ENCODE peak calls at places on chromosomes 13 and 19, in six cellular contexts. O, F, K, V, D and T are unnamed samples.

GRCh38 chr19:43759515-43759914 is 4.8 kb upstream of the SMG9 start:
- DNase-seq in O (no peak), F (peak), K (no peak), V (no peak), D (no peak), T (no peak)

GRCh38 chr19:4906963-4907362 is 2.3 kb upstream of the UHRF1 start:
- DNase-seq in O (no peak), F (no peak), K (no peak), V (no peak), D (no peak), T (no peak)

GRCh38 chr19:44692379-44692721 is 6.6 kb upstream of the CEACAM16 start:
- DNase-seq in O (no peak), F (no peak), K (no peak), V (no peak), D (no peak), T (no peak)

GRCh38 chr13:99199541-99200432 is 867 bp upstream of the UBAC2 start:
- DNase-seq in O (no peak), F (peak), K (no peak), V (no peak), D (no peak), T (no peak)

GRCh38 chr13:36090592-36090991 is 40.6 kb downstream of the DCLK1 start:
- DNase-seq in O (no peak), F (no peak), K (no peak), V (no peak), D (no peak), T (no peak)

GRCh38 chr19:10404888-10405808 is 1.8 kb upstream of the CDC37 start:
- DNase-seq in O (peak), F (no peak), K (no peak), V (no peak), D (no peak), T (no peak)

GRCh38 chr19:2237051-2237868 is 636 bp downstream of the SF3A2 start:
- DNase-seq in O (no peak), F (no peak), K (no peak), V (no peak), D (no peak), T (no peak)

GRCh38 chr19:9528757-9529336 is 9.6 kb downstream of the ZNF426 start:
- DNase-seq in O (no peak), F (no peak), K (no peak), V (no peak), D (no peak), T (no peak)

GRCh38 chr13:32022292-32022691 is 9.3 kb upstream of the FRY start:
- DNase-seq in O (no peak), F (no peak), K (no peak), V (no peak), D (no peak), T (no peak)

GRCh38 chr19:1494115-1494815 is 3.3 kb downstream of the REEP6 start:
- DNase-seq in O (no peak), F (no peak), K (no peak), V (no peak), D (no peak), T (no peak)

GRCh38 chr13:44271031-44271433 is 102.6 kb upstream of the SERP2 start:
- DNase-seq in O (no peak), F (no peak), K (no peak), V (no peak), D (no peak), T (no peak)

GRCh38 chr19:4453232-4454179 is 4.1 kb downstream of the UBXN6 start:
- DNase-seq in O (no peak), F (no peak), K (no peak), V (peak), D (no peak), T (no peak)

GRCh38 chr13:48715977-48716376 is 62.2 kb downstream of the CYSLTR2 start:
- DNase-seq in O (no peak), F (no peak), K (no peak), V (no peak), D (no peak), T (no peak)

GRCh38 chr19:33410915-33411401 is 37.4 kb downstream of the CEBPG start:
- DNase-seq in O (no peak), F (no peak), K (no peak), V (no peak), D (no peak), T (no peak)

GRCh38 chr13:50893211-50893852 is 16.3 kb upstream of the RNASEH2B start:
- DNase-seq in O (peak), F (no peak), K (no peak), V (no peak), D (no peak), T (peak)

GRCh38 chr13:60335531-60335930 is 61.5 kb upstream of the TDRD3 start:
- DNase-seq in O (no peak), F (peak), K (no peak), V (no peak), D (no peak), T (no peak)

GRCh38 chr19:10861118-10861651 is 10.2 kb upstream of the CARM1 start:
- DNase-seq in O (peak), F (peak), K (no peak), V (no peak), D (no peak), T (no peak)

GRCh38 chr19:56751078-56751489 is 79.5 kb upstream of the ZNF835 start:
- DNase-seq in O (no peak), F (no peak), K (no peak), V (no peak), D (no peak), T (no peak)

GRCh38 chr19:57637379-57637778 is 4.4 kb downstream of the ZNF211 start:
- DNase-seq in O (no peak), F (no peak), K (no peak), V (no peak), D (no peak), T (no peak)

GRCh38 chr19:5627395-5627904 is 4.6 kb downstream of the SAFB start:
- DNase-seq in O (no peak), F (no peak), K (no peak), V (no peak), D (peak), T (no peak)

GRCh38 chr19:48608798-48609263 is 2.3 kb downstream of the SPACA4 start:
- DNase-seq in O (peak), F (peak), K (no peak), V (peak), D (no peak), T (peak)

GRCh38 chr13:71015516-71015915 is 851.5 kb downstream of the DACH1 start:
- DNase-seq in O (no peak), F (no peak), K (no peak), V (no peak), D (no peak), T (no peak)

GRCh38 chr13:27997904-27998522 is 9.5 kb upstream of the URAD start:
- DNase-seq in O (peak), F (peak), K (no peak), V (no peak), D (no peak), T (no peak)

GRCh38 chr19:16293133-16294085 is 31.2 kb upstream of the KLF2 start:
- DNase-seq in O (no peak), F (no peak), K (peak), V (no peak), D (no peak), T (no peak)